ENCODE peak calls at places on chromosomes 2 and 18, in five cellular contexts. V is progenitor cell of endocrine pancreas, C is kidney, N is lower leg skin, M is lower lobe of right lung. B is an unnamed sample.

GRCh38 chr2:111106720-111107119 is 14.0 kb upstream of the BCL2L11 start:
- DNase-seq in C (no peak), N (no peak), M (no peak), V (no peak), B (no peak)

GRCh38 chr2:229407170-229407569 is 136.1 kb upstream of the PID1 start:
- DNase-seq in M (peak), N (peak), V (no peak), C (peak), B (no peak)

GRCh38 chr2:137155351-137156104 is 390.2 kb downstream of the THSD7B start:
- DNase-seq in M (no peak), V (no peak), N (no peak), C (no peak), B (no peak)

GRCh38 chr2:212265777-212266176 is 272.8 kb downstream of the ERBB4 start:
- DNase-seq in V (no peak), N (no peak), M (no peak), C (no peak), B (no peak)

GRCh38 chr2:202780514-202781021 is 91.0 kb downstream of the ICA1L start:
- DNase-seq in C (no peak), M (no peak), V (no peak), N (no peak), B (no peak)

GRCh38 chr2:43123486-43123885 is 102.9 kb downstream of the ZFP36L2 start:
- DNase-seq in M (no peak), C (no peak), N (no peak), V (no peak), B (no peak)

GRCh38 chr2:62539892-62540785 is 34.1 kb upstream of the TMEM17 start:
- DNase-seq in N (no peak), V (no peak), C (no peak), M (no peak), B (no peak)

GRCh38 chr2:228841877-228842276 is 429.2 kb downstream of the PID1 start:
- DNase-seq in C (no peak), M (no peak), N (no peak), V (no peak), B (no peak)

GRCh38 chr2:170455617-170456426 is 259.3 kb upstream of the SP5 start:
- DNase-seq in V (no peak), N (no peak), C (no peak), M (no peak), B (no peak)

GRCh38 chr18:49608892-49609291 is 47.0 kb downstream of the LIPG start:
- DNase-seq in N (peak), V (no peak), C (no peak), M (no peak), B (no peak)

GRCh38 chr2:212941361-212941760 is 210.1 kb downstream of the IKZF2 start:
- DNase-seq in N (no peak), C (no peak), V (no peak), M (no peak), B (no peak)

DNA sequence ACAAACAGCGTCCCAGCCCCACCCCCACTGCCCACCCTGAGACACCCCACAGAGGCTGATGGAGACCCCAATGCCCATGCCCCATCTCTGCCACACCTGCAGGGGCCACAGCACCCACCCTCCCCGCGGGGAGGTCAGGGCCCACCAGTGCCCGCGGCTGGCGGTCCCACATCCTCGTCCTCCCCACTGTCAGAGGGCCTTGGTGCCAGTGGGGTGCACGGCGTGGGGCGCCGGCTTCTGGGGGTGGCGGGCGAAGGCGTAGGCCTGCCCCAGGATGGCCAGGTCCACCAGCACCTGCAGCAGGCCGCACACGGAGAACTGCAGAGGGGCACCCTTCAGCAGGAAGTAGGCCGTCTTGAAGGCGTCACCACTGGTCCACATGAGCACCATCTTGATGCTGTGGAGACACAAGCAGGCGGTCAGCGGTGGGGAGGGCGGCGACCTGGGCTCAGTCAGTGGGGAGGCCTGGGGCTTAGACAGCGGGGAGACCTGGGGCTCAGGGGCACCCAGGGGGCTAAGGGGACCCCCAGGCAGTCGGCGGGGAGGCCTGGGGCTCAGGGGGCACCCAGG is 47.6 kb downstream of the SLC66A2 start:
- DNase-seq in N (peak), C (no peak), M (no peak), V (no peak), B (no peak)
- TF ChIP-seq CTCF in N (no peak), C (no peak), M (no peak), V (no peak), B (no peak)

GRCh38 chr18:58640891-58641610 is 12.2 kb upstream of the ALPK2 start:
- DNase-seq in C (no peak), M (no peak), V (no peak), N (no peak), B (peak)
- TF ChIP-seq CTCF in C (no peak), M (no peak), V (no peak), N (no peak), B (no peak)

GRCh38 chr2:26521054-26521912 is 43.4 kb upstream of the OTOF start:
- DNase-seq in C (peak), N (no peak), V (no peak), M (no peak), B (no peak)
- TF ChIP-seq CTCF in C (no peak), N (no peak), V (peak), M (peak), B (peak)

GRCh38 chr2:218964041-218964771 is 4.7 kb downstream of the CDK5R2 start:
- DNase-seq in V (no peak), M (no peak), C (no peak), N (peak), B (no peak)

GRCh38 chr2:218961229-218961628 is 1.8 kb downstream of the CDK5R2 start:
- DNase-seq in V (no peak), C (no peak), N (no peak), M (no peak), B (no peak)

GRCh38 chr2:218962859-218963492 is 3.5 kb downstream of the CDK5R2 start:
- DNase-seq in V (peak), M (peak), C (peak), N (peak), B (peak)

GRCh38 chr2:218961651-218962570 is 2.4 kb downstream of the CDK5R2 start:
- DNase-seq in M (no peak), V (no peak), C (peak), N (peak), B (no peak)

GRCh38 chr2:218963597-218963996 is 4.1 kb downstream of the CDK5R2 start:
- DNase-seq in C (no peak), V (no peak), N (no peak), M (no peak), B (no peak)
- TF ChIP-seq CTCF in C (no peak), V (no peak), N (no peak), M (no peak), B (no peak)

GRCh38 chr2:205323929-205324328 is 358.4 kb upstream of the NRP2 start:
- DNase-seq in V (no peak), M (no peak), N (no peak), C (no peak), B (no peak)
- TF ChIP-seq CTCF in V (peak), M (no peak), N (no peak), C (peak), B (no peak)

DNA sequence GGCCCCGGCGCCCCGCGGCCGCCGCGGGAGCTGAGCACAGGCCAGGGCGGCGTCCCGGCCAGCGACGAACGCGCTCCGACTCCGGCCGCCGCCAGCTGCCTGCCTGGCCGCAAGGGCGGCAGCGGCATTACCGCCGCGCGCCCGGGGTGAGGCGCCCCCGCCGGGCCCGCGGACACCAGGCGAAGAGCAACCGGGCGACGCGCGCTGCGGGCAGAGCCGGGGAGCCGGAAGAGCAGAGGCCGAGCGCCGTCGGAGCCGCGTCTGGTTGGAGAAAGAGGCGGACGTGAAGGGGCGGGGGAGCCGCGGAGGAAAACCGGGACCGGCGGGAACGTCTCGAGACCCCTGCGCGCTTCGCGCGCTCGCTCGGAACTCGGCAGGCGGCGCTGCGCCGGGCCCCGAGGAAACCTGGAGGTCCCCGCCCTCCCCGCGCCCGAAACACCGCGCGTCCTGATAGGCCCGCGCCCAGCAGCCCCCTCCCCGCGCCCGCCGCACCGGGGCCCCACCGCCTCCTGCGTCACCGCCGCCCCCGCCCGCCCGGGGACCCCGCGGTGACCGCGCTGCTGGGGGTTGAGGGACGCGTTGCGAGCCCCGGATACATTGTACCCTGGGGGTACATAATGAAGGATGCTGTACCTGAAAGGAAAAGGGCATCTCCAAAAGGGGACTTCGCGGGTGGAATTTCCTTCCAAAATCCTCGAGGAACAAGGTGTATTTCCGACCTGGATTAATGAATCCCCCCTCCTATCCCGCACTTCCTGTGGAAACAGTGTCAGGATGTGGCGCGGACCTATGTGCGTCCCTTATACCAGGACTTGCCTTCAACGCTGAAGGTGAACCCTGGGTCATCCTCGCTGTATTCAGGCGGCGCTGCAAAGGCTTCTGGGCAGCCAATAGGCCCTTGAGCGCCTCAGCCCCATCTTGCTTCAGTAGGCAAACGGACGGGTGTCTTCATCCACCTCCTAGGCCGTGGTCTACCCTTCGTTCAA is 1.0 kb upstream of the B4GALT6 start:
- DNase-seq in V (peak), M (peak), N (no peak), C (peak), B (peak)
- TF ChIP-seq CTCF in V (peak), M (peak), N (no peak), C (peak), B (peak)

DNA sequence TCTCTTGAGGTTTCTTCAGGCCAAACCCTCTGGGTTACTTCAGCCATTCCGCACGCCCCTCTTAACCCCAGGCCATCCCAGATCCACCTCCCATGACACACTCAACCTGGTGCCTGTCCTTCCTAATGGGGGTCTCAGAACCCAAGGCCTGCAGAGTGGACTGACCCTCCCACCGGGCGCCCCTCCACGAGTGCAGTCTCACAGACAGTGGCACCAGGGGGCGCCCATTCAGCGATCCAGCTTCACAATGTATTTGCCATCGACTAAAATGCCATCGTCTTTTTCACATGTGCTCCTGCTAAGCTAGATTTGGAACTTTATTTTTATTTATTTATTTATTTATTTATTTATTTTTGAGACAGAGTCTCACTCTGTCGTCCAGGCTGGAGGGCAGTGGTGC is 38.5 kb downstream of the INPP5D start:
- DNase-seq in M (no peak), V (no peak), N (no peak), C (no peak), B (no peak)
- TF ChIP-seq CTCF in M (peak), V (peak), N (no peak), C (peak), B (peak)

DNA sequence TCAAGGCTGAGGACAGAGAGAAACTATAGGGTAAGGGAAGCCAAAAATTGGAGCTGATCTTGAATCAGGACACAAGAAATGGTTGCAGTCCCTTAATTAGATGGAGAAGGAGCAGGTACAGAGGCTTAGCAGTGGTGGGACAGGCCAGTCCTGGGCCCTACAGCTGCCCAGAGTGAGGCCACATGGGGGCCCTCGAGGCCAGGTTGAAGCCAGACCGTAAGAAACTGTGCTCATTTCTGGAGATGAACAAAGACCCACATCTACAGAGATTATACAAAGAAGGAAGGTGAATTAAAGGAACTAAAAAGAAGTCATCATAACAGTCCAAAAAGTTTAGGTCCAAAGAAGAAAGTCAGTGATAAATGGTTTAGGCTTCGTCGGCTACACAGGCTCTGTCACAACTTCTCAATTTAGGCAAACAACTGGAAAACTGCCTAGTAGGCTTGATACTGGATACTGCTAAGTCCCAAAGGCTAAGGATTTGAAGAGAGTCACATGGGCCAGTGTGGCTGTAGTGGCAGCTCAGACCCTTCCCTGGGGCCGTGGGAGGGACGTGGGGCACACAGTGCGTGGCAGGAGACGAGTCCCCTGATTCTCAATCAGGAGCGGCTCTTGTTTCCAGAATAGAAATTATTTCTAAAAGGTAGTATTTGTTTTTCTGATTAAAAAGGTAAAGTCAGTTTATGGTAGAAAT is 50.4 kb upstream of the CNGA3 start:
- DNase-seq in M (no peak), N (no peak), C (no peak), V (no peak), B (no peak)
- TF ChIP-seq CTCF in M (no peak), N (no peak), C (no peak), V (no peak), B (peak)

GRCh38 chr18:47898055-47898454 is 32.4 kb downstream of the SMAD2 start:
- DNase-seq in C (no peak), N (no peak), M (no peak), V (no peak), B (no peak)
- TF ChIP-seq CTCF in C (no peak), N (no peak), M (no peak), V (no peak), B (no peak)

GRCh38 chr2:175181104-175181876 is at the start of gene ATP5MC3:
- DNase-seq in V (peak), M (peak), N (peak), C (peak), B (peak)
- TF ChIP-seq CTCF in V (no peak), M (no peak), N (no peak), C (no peak), B (no peak)